ENCODE peak calls at places on chromosome 6, in eight cellular contexts. H is pancreas; V is endodermal cell; P is GM06990; D is CD8-positive, alpha-beta memory T cell; G is IMR-90; N is CD4-positive, alpha-beta memory T cell; C is body of pancreas. E is an unnamed sample.

GRCh38 chr6:150078788-150079187 is 9.9 kb upstream of the ULBP3 start:
- DNase-seq in H (no peak), V (no peak), P (no peak), D (no peak), G (no peak), N (no peak), C (no peak), E (no peak)

GRCh38 chr6:56259682-56260081 is 12.3 kb upstream of the COL21A1 start:
- DNase-seq in H (no peak), V (no peak), P (no peak), D (no peak), G (peak; percentile 53), N (no peak), C (no peak), E (no peak)

GRCh38 chr6:122061855-122062254 is 337.6 kb upstream of the HSF2 start:
- DNase-seq in H (no peak), V (no peak), P (no peak), D (no peak), G (no peak), N (no peak), C (no peak), E (no peak)

GRCh38 chr6:159464827-159465226 is 228.2 kb downstream of the SOD2 start:
- DNase-seq in H (no peak), V (no peak), P (no peak), D (no peak), G (no peak), N (no peak), C (no peak), E (no peak)

GRCh38 chr6:149717588-149718458 is at the start of gene LATS1:
- DNase-seq in H (peak; percentile 96), V (peak; percentile 95), P (peak; percentile 90), D (peak; percentile 93), G (peak; percentile 76), N (peak; percentile 92), C (peak; percentile 93), E (peak; percentile 89)

GRCh38 chr6:77650098-77650663 is 2.7 kb upstream of the MEI4 start:
- DNase-seq in H (peak; percentile 90), V (peak; percentile 96), P (no peak), D (no peak), G (no peak), N (no peak), C (peak; percentile 89), E (peak; percentile 91)

GRCh38 chr6:121435444-121436069 is at the start of gene GJA1:
- DNase-seq in H (no peak), V (peak; percentile 87), P (no peak), D (no peak), G (peak; percentile 86), N (no peak), C (peak; percentile 14), E (peak; percentile 85)

GRCh38 chr6:110067837-110068591 is 89.9 kb downstream of the GPR6 start:
- DNase-seq in H (no peak), V (no peak), P (no peak), D (no peak), G (no peak), N (no peak), C (no peak), E (peak; percentile 35)

GRCh38 chr6:141653590-141653989 is 479.1 kb upstream of the GJE1 start:
- DNase-seq in H (no peak), V (no peak), P (no peak), D (no peak), G (no peak), N (no peak), C (no peak), E (no peak)

GRCh38 chr6:6191476-6191875 is 129.0 kb downstream of the F13A1 start:
- DNase-seq in H (no peak), V (peak; percentile 78), P (no peak), D (no peak), G (no peak), N (no peak), C (no peak), E (peak; percentile 51)

GRCh38 chr6:153965996-153966395 is 73.0 kb upstream of the OPRM1 start:
- DNase-seq in H (no peak), V (no peak), P (no peak), D (peak; percentile 8), G (no peak), N (no peak), C (no peak), E (no peak)

GRCh38 chr6:44004625-44005506 is 122.4 kb downstream of the MRPL14 start:
- DNase-seq in H (peak; percentile 43), V (peak; percentile 69), P (no peak), D (no peak), G (peak; percentile 33), N (no peak), C (peak; percentile 35), E (peak; percentile 49)

GRCh38 chr6:135094403-135094821 is 39.8 kb upstream of the HBS1L start:
- DNase-seq in H (no peak), V (no peak), P (no peak), D (peak; percentile 72), G (peak; percentile 14), N (peak; percentile 36), C (no peak), E (no peak)

GRCh38 chr6:13383280-13384163 is 55.2 kb upstream of the TBC1D7 start:
- DNase-seq in H (peak; percentile 37), V (no peak), P (peak; percentile 67), D (no peak), G (peak; percentile 54), N (peak; percentile 9), C (peak; percentile 65), E (no peak)

GRCh38 chr6:107272246-107272645 is 156.9 kb upstream of the BEND3 start:
- DNase-seq in H (no peak), V (no peak), P (no peak), D (no peak), G (no peak), N (no peak), C (no peak), E (no peak)

GRCh38 chr6:107271208-107271790 is 156.0 kb upstream of the BEND3 start:
- DNase-seq in H (no peak), V (no peak), P (no peak), D (no peak), G (no peak), N (no peak), C (no peak), E (no peak)

GRCh38 chr6:107264357-107264831 is 149.1 kb upstream of the BEND3 start:
- DNase-seq in H (no peak), V (no peak), P (no peak), D (no peak), G (peak; percentile 89), N (no peak), C (no peak), E (no peak)

GRCh38 chr6:107267634-107268033 is 152.3 kb upstream of the BEND3 start:
- DNase-seq in H (no peak), V (no peak), P (no peak), D (no peak), G (no peak), N (no peak), C (no peak), E (no peak)

DNA sequence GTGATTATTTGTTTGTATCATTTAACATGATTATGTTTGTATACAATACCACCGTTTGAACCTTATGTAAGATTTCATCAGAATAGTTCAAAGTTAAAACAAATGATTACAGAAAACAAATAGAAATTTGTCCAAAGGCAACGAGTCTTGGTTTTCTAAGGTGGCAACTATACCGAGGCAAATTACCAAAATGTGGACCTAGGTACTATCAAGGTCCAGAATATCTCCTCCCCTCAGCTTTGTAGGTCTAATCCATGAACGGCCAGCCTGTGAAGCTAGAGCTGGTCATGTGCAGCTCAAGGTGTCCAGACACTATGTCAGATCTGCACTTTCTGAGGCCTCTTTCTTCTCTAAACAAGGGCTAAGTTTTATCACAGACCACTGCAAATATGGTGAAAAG is 151.7 kb upstream of the BEND3 start:
- DNase-seq in H (no peak), V (no peak), P (no peak), D (no peak), G (no peak), N (no peak), C (no peak), E (no peak)
- H3K4me3 ChIP-seq in H (no peak overlapping the region), V (no peak overlapping the region), P (no peak overlapping the region), D (no peak overlapping the region), G (no peak overlapping the region), N (no peak overlapping the region), C (no peak overlapping the region), E (no peak overlapping the region)

DNA sequence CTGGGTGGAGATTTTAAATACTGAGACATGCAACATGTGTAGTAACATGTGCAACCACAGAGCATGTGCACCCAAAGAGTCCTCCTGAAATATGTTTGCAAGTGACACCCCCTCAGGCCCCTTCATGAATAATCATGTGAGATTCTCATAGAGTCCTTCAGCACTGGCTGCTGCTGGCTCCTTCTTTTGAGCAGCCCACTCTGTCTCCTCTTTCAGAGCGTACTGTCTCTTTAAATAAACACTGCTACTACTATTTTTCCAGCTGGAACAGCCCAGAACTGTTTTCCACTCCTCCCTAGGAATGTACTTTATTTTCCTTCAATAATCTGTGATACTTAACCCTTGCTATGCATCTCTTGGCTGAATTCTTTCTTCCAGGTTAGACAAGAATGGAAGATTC is 42.0 kb downstream of the HLA-DRB5 start:
- DNase-seq in H (no peak), V (no peak), P (no peak), D (no peak), G (no peak), N (no peak), C (no peak), E (no peak)
- H3K27me3 ChIP-seq in H (no peaks in the 10 kb centered on the region), V (no peaks in the 10 kb centered on the region), P (no peaks in the 10 kb centered on the region), D (no peaks in the 10 kb centered on the region), G (no peaks in the 10 kb centered on the region), N (no peaks in the 10 kb centered on the region), C (no peaks in the 10 kb centered on the region), E (no peaks in the 10 kb centered on the region)

DNA sequence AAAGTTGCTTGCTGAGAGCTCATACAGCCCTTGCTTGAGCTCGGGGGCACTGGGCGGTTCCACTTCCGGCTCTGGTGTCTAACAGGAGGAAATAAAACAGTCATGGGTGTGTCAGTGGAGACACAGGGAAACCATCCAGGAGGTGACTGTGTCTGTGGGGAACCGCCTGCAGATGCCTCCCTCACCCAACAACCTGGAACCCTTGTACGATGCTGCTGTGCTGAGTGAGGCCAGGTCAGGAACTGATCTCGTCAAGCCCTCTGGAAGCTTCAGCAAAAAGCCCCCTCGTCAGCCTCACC is 15.5 kb downstream of the TXNDC5 start:
- DNase-seq in H (no peak), V (no peak), P (no peak), D (no peak), G (no peak), N (no peak), C (no peak), E (no peak)
- H3K36me3 ChIP-seq in H (no peaks in the 10 kb centered on the region), V (peaks cover 73% of the 10 kb centered on the region), P (peaks cover 48% of the 10 kb centered on the region), D (peaks cover 12% of the 10 kb centered on the region), G (peaks cover 70% of the 10 kb centered on the region), N (peaks cover 20% of the 10 kb centered on the region), C (peaks cover 24% of the 10 kb centered on the region), E (peaks cover 53% of the 10 kb centered on the region)

GRCh38 chr6:125746731-125747588 is 2.5 kb upstream of the HEY2 start:
- DNase-seq in H (peak; percentile 60), V (peak; percentile 92), P (peak; percentile 29), D (peak; percentile 78), G (peak; percentile 39), N (peak; percentile 72), C (peak; percentile 89), E (peak; percentile 70)

GRCh38 chr6:125747589-125748533 is 1.6 kb upstream of the HEY2 start:
- DNase-seq in H (peak; percentile 54), V (peak; percentile 84), P (peak; percentile 45), D (peak; percentile 39), G (no peak), N (peak; percentile 38), C (peak; percentile 45), E (peak; percentile 69)

GRCh38 chr6:125743604-125744003 is 5.8 kb upstream of the HEY2 start:
- DNase-seq in H (no peak), V (no peak), P (no peak), D (no peak), G (no peak), N (no peak), C (no peak), E (no peak)

GRCh38 chr6:125746019-125746414 is 3.4 kb upstream of the HEY2 start:
- DNase-seq in H (no peak), V (no peak), P (no peak), D (no peak), G (no peak), N (no peak), C (no peak), E (no peak)

GRCh38 chr6:125745281-125746018 is 4.0 kb upstream of the HEY2 start:
- DNase-seq in H (peak; percentile 11), V (peak; percentile 89), P (no peak), D (no peak), G (no peak), N (no peak), C (peak; percentile 51), E (no peak)
- H3K4me3 ChIP-seq in H (no peak overlapping the region), V (no peak overlapping the region), P (no peak overlapping the region), D (no peak overlapping the region), G (no peak overlapping the region), N (no peak overlapping the region), C (no peak overlapping the region), E (peak overlapping the region; percentile 3)